ENCODE peak calls at places on chromosome 2, in four cellular contexts. One of them, this sample, is unnamed.

GRCh38 chr2:79861059-79861374 is 348.2 kb downstream of the CTNNA2 start:
- DNase-seq in astrocyte of the spinal cord: no peak
- DNase-seq in upper lobe of right lung: no peak
- DNase-seq in transverse colon: no peak
- DNase-seq in this sample: no peak

GRCh38 chr2:188285049-188285448 is 6.6 kb upstream of the GULP1 start:
- DNase-seq in astrocyte of the spinal cord: no peak
- DNase-seq in upper lobe of right lung: no peak
- DNase-seq in transverse colon: no peak
- DNase-seq in this sample: no peak

GRCh38 chr2:43445248-43445647 is 150.6 kb downstream of the THADA start:
- DNase-seq in astrocyte of the spinal cord: peak
- DNase-seq in upper lobe of right lung: no peak
- DNase-seq in transverse colon: no peak
- DNase-seq in this sample: no peak

GRCh38 chr2:138496096-138496651 is 5.4 kb upstream of the SPOPL start:
- DNase-seq in astrocyte of the spinal cord: no peak
- DNase-seq in upper lobe of right lung: no peak
- DNase-seq in transverse colon: no peak
- DNase-seq in this sample: no peak

GRCh38 chr2:46097714-46098480 is 199.3 kb upstream of the EPAS1 start:
- DNase-seq in astrocyte of the spinal cord: peak
- DNase-seq in upper lobe of right lung: no peak
- DNase-seq in transverse colon: peak
- DNase-seq in this sample: peak

GRCh38 chr2:12430036-12430795 is 286.5 kb upstream of the TRIB2 start:
- DNase-seq in astrocyte of the spinal cord: peak
- DNase-seq in upper lobe of right lung: no peak
- DNase-seq in transverse colon: no peak
- DNase-seq in this sample: no peak

GRCh38 chr2:164220250-164220649 is 401.0 kb downstream of the GRB14 start:
- DNase-seq in astrocyte of the spinal cord: no peak
- DNase-seq in upper lobe of right lung: no peak
- DNase-seq in transverse colon: no peak
- DNase-seq in this sample: no peak

GRCh38 chr2:43052204-43052943 is 174.0 kb downstream of the ZFP36L2 start:
- DNase-seq in astrocyte of the spinal cord: no peak
- DNase-seq in upper lobe of right lung: peak
- DNase-seq in transverse colon: no peak
- DNase-seq in this sample: no peak

GRCh38 chr2:43127941-43128561 is 98.4 kb downstream of the ZFP36L2 start:
- DNase-seq in astrocyte of the spinal cord: no peak
- DNase-seq in upper lobe of right lung: peak
- DNase-seq in transverse colon: no peak
- DNase-seq in this sample: no peak

GRCh38 chr2:191318729-191319078 is 73.5 kb downstream of the MYO1B start:
- DNase-seq in astrocyte of the spinal cord: peak
- DNase-seq in upper lobe of right lung: no peak
- DNase-seq in transverse colon: peak
- DNase-seq in this sample: no peak

GRCh38 chr2:36376992-36377738 is 21.6 kb downstream of the CRIM1 start:
- DNase-seq in astrocyte of the spinal cord: no peak
- DNase-seq in upper lobe of right lung: peak
- DNase-seq in transverse colon: peak
- DNase-seq in this sample: no peak

GRCh38 chr2:187994464-187995331 is 297.0 kb upstream of the GULP1 start:
- DNase-seq in astrocyte of the spinal cord: no peak
- DNase-seq in upper lobe of right lung: no peak
- DNase-seq in transverse colon: no peak
- DNase-seq in this sample: no peak

GRCh38 chr2:1869248-1869647 is 124.9 kb upstream of the PXDN start:
- DNase-seq in astrocyte of the spinal cord: no peak
- DNase-seq in upper lobe of right lung: no peak
- DNase-seq in transverse colon: no peak
- DNase-seq in this sample: no peak

GRCh38 chr2:96164459-96165184 is 19.4 kb upstream of the DUSP2 start:
- DNase-seq in astrocyte of the spinal cord: no peak
- DNase-seq in upper lobe of right lung: no peak
- DNase-seq in transverse colon: peak
- DNase-seq in this sample: peak

DNA sequence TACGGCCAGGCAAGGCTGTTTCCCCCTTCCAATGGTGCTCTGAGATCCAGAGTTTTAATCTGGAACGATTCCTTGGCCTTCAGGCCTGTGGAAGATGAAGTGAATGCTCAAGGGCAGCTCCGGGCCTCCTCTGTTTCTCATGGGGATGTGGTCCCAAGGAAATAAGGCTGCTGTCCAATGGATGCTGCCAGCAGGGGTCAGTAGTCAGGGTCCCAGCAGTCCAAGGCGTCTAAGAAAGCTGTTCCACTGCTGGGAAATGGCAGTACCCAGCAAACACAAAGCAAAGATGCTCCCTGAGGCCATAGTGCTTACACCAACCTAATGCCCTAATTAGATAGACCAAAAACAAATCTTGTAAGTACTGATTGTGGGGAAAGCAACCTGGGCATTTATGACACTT is 12.5 kb downstream of the NMS start:
- DNase-seq in astrocyte of the spinal cord: no peak
- DNase-seq in upper lobe of right lung: no peak
- DNase-seq in transverse colon: no peak
- DNase-seq in this sample: no peak
- TF ChIP-seq CTCF in astrocyte of the spinal cord: no peak
- TF ChIP-seq CTCF in upper lobe of right lung: peak
- TF ChIP-seq CTCF in transverse colon: no peak
- TF ChIP-seq CTCF in this sample: no peak

GRCh38 chr2:109173311-109174171 is 44.5 kb downstream of the SH3RF3 start:
- DNase-seq in astrocyte of the spinal cord: peak
- DNase-seq in upper lobe of right lung: no peak
- DNase-seq in transverse colon: peak
- DNase-seq in this sample: peak

GRCh38 chr2:109174214-109174613 is 45.2 kb downstream of the SH3RF3 start:
- DNase-seq in astrocyte of the spinal cord: no peak
- DNase-seq in upper lobe of right lung: no peak
- DNase-seq in transverse colon: no peak
- DNase-seq in this sample: peak

GRCh38 chr2:109175350-109175678 is 46.3 kb downstream of the SH3RF3 start:
- DNase-seq in astrocyte of the spinal cord: no peak
- DNase-seq in upper lobe of right lung: no peak
- DNase-seq in transverse colon: no peak
- DNase-seq in this sample: peak

GRCh38 chr2:109176489-109176888 is 47.5 kb downstream of the SH3RF3 start:
- DNase-seq in astrocyte of the spinal cord: no peak
- DNase-seq in upper lobe of right lung: no peak
- DNase-seq in transverse colon: no peak
- DNase-seq in this sample: no peak

GRCh38 chr2:109174626-109175349 is 45.8 kb downstream of the SH3RF3 start:
- DNase-seq in astrocyte of the spinal cord: no peak
- DNase-seq in upper lobe of right lung: no peak
- DNase-seq in transverse colon: no peak
- DNase-seq in this sample: peak
- H3K4me3 ChIP-seq in astrocyte of the spinal cord: no peak
- H3K4me3 ChIP-seq in upper lobe of right lung: no peak
- H3K4me3 ChIP-seq in transverse colon: no peak
- H3K4me3 ChIP-seq in this sample: no peak

GRCh38 chr2:6657872-6658271 is 207.8 kb downstream of the CMPK2 start:
- DNase-seq in astrocyte of the spinal cord: no peak
- DNase-seq in upper lobe of right lung: no peak
- DNase-seq in transverse colon: no peak
- DNase-seq in this sample: no peak
- TF ChIP-seq CTCF in astrocyte of the spinal cord: no peak
- TF ChIP-seq CTCF in upper lobe of right lung: no peak
- TF ChIP-seq CTCF in transverse colon: no peak
- TF ChIP-seq CTCF in this sample: no peak

DNA sequence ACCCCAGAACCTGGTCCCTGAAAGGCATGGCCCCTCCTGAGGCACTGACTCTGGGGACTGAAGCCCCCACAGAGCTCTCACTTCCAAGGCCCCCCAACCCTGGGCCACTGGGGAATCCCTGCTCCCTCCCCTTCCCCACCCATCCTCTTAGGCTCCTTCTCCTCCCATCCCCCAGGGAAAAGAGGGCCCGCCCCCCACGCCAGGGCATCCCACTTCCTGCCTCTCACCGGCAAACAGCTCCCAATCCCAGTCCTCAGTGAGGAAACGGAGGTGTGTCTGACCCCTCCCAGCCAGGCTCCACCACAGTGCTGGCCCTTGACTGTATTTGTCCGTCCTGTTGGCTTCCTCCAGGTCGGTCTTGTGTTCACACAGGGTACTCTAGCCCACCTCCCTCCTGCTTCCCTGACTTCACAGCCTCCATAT is 35.0 kb upstream of the PTMA start:
- DNase-seq in astrocyte of the spinal cord: peak
- DNase-seq in upper lobe of right lung: peak
- DNase-seq in transverse colon: peak
- DNase-seq in this sample: no peak
- H3K4me3 ChIP-seq in astrocyte of the spinal cord: no peak
- H3K4me3 ChIP-seq in upper lobe of right lung: peak
- H3K4me3 ChIP-seq in transverse colon: no peak
- H3K4me3 ChIP-seq in this sample: no peak

DNA sequence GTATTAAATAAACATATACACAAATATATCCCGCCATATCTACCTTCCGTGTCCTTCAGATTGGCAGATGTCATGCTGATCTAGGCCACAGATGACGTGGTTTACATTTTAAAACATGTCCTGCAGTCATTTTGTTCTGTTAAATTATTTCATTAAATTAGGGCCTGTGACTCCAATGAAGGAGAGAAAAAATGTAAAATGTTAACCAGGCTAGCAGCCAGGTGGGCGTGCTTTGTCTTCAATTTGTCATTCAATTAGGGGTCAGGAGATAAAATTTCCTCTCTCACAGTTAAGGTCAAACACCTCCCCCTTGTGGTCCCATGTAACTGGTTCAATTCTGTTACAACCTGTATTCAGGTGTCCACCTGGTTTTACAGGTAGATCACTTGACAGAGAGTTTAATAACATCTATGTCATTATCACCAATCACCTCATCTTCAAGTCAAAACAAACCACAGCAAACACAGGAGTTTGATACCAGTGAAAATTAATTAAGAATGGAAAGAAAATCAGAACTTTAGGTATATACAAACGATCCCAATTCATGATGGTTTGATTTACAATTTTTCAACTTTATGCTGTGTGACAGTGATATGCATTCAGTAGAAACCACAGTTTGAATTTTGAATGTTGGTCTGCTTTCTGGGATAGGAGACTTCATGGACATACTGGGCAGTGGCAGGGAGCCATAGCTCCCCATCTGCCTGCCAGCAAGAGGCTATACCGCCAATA is 339.4 kb downstream of the CMPK2 start:
- DNase-seq in astrocyte of the spinal cord: no peak
- DNase-seq in upper lobe of right lung: no peak
- DNase-seq in transverse colon: peak
- DNase-seq in this sample: no peak
- TF ChIP-seq CTCF in astrocyte of the spinal cord: peak
- TF ChIP-seq CTCF in upper lobe of right lung: no peak
- TF ChIP-seq CTCF in transverse colon: no peak
- TF ChIP-seq CTCF in this sample: no peak